ENCODE peak calls at places on chromosomes 2 and 18, in six cellular contexts. One of them, this sample, is unnamed.

GRCh38 chr2:210445116-210445707 is 31.3 kb downstream of the LANCL1 start:
- DNase-seq in stimulated activated CD4-positive, alpha-beta T cell treated with anti-CD3 and anti-CD28 coated beads, Interleukin-2, amount 100 ng/mL, for 48 hours: no peak
- DNase-seq in NCI-H1930: no peak
- DNase-seq in A549: peak; percentile 6
- DNase-seq in activated T-cell treated with anti-CD3 and anti-CD28 coated beads, Interleukin-2, amount 50 U/mL, for 24 hours: no peak
- DNase-seq in transverse colon: no peak
- DNase-seq in this sample: no peak

GRCh38 chr2:191202881-191203397 is 42.3 kb upstream of the MYO1B start:
- DNase-seq in stimulated activated CD4-positive, alpha-beta T cell treated with anti-CD3 and anti-CD28 coated beads, Interleukin-2, amount 100 ng/mL, for 48 hours: no peak
- DNase-seq in NCI-H1930: no peak
- DNase-seq in A549: no peak
- DNase-seq in activated T-cell treated with anti-CD3 and anti-CD28 coated beads, Interleukin-2, amount 50 U/mL, for 24 hours: no peak
- DNase-seq in transverse colon: peak; percentile 19
- DNase-seq in this sample: no peak

GRCh38 chr2:55856936-55857335 is 66.6 kb downstream of the EFEMP1 start:
- DNase-seq in stimulated activated CD4-positive, alpha-beta T cell treated with anti-CD3 and anti-CD28 coated beads, Interleukin-2, amount 100 ng/mL, for 48 hours: no peak
- DNase-seq in NCI-H1930: no peak
- DNase-seq in A549: peak; percentile 32
- DNase-seq in activated T-cell treated with anti-CD3 and anti-CD28 coated beads, Interleukin-2, amount 50 U/mL, for 24 hours: no peak
- DNase-seq in transverse colon: no peak
- DNase-seq in this sample: no peak

GRCh38 chr2:40625849-40626248 is 174.0 kb upstream of the SLC8A1 start:
- DNase-seq in stimulated activated CD4-positive, alpha-beta T cell treated with anti-CD3 and anti-CD28 coated beads, Interleukin-2, amount 100 ng/mL, for 48 hours: no peak
- DNase-seq in NCI-H1930: peak; percentile 10
- DNase-seq in A549: no peak
- DNase-seq in activated T-cell treated with anti-CD3 and anti-CD28 coated beads, Interleukin-2, amount 50 U/mL, for 24 hours: no peak
- DNase-seq in transverse colon: no peak
- DNase-seq in this sample: no peak

GRCh38 chr2:155294358-155294757 is 595.9 kb downstream of the KCNJ3 start:
- DNase-seq in stimulated activated CD4-positive, alpha-beta T cell treated with anti-CD3 and anti-CD28 coated beads, Interleukin-2, amount 100 ng/mL, for 48 hours: no peak
- DNase-seq in NCI-H1930: no peak
- DNase-seq in A549: no peak
- DNase-seq in activated T-cell treated with anti-CD3 and anti-CD28 coated beads, Interleukin-2, amount 50 U/mL, for 24 hours: no peak
- DNase-seq in transverse colon: no peak
- DNase-seq in this sample: no peak

GRCh38 chr18:49846718-49847470 is 33.6 kb upstream of the ACAA2 start:
- DNase-seq in stimulated activated CD4-positive, alpha-beta T cell treated with anti-CD3 and anti-CD28 coated beads, Interleukin-2, amount 100 ng/mL, for 48 hours: no peak
- DNase-seq in NCI-H1930: no peak
- DNase-seq in A549: no peak
- DNase-seq in activated T-cell treated with anti-CD3 and anti-CD28 coated beads, Interleukin-2, amount 50 U/mL, for 24 hours: no peak
- DNase-seq in transverse colon: no peak
- DNase-seq in this sample: no peak

GRCh38 chr2:188365058-188365641 is 73.5 kb downstream of the GULP1 start:
- DNase-seq in stimulated activated CD4-positive, alpha-beta T cell treated with anti-CD3 and anti-CD28 coated beads, Interleukin-2, amount 100 ng/mL, for 48 hours: no peak
- DNase-seq in NCI-H1930: no peak
- DNase-seq in A549: no peak
- DNase-seq in activated T-cell treated with anti-CD3 and anti-CD28 coated beads, Interleukin-2, amount 50 U/mL, for 24 hours: no peak
- DNase-seq in transverse colon: no peak
- DNase-seq in this sample: no peak

GRCh38 chr2:19187323-19188020 is 171.0 kb downstream of the OSR1 start:
- DNase-seq in stimulated activated CD4-positive, alpha-beta T cell treated with anti-CD3 and anti-CD28 coated beads, Interleukin-2, amount 100 ng/mL, for 48 hours: no peak
- DNase-seq in NCI-H1930: no peak
- DNase-seq in A549: no peak
- DNase-seq in activated T-cell treated with anti-CD3 and anti-CD28 coated beads, Interleukin-2, amount 50 U/mL, for 24 hours: no peak
- DNase-seq in transverse colon: no peak
- DNase-seq in this sample: no peak

GRCh38 chr2:210356944-210357343 is 42.0 kb upstream of the MYL1 start:
- DNase-seq in stimulated activated CD4-positive, alpha-beta T cell treated with anti-CD3 and anti-CD28 coated beads, Interleukin-2, amount 100 ng/mL, for 48 hours: no peak
- DNase-seq in NCI-H1930: no peak
- DNase-seq in A549: no peak
- DNase-seq in activated T-cell treated with anti-CD3 and anti-CD28 coated beads, Interleukin-2, amount 50 U/mL, for 24 hours: no peak
- DNase-seq in transverse colon: no peak
- DNase-seq in this sample: no peak

GRCh38 chr2:135785032-135785431 is 43.4 kb downstream of the UBXN4 start:
- DNase-seq in stimulated activated CD4-positive, alpha-beta T cell treated with anti-CD3 and anti-CD28 coated beads, Interleukin-2, amount 100 ng/mL, for 48 hours: no peak
- DNase-seq in NCI-H1930: no peak
- DNase-seq in A549: no peak
- DNase-seq in activated T-cell treated with anti-CD3 and anti-CD28 coated beads, Interleukin-2, amount 50 U/mL, for 24 hours: no peak
- DNase-seq in transverse colon: no peak
- DNase-seq in this sample: no peak

This sample was measured in neuronal stem cell.